ENCODE peak calls at places on chromosome 7, in four cellular contexts. A is nephron progenitor cell, C is IMR-90, E is ovary. K is an unnamed sample.

GRCh38 chr7:138417840-138418239 is 42.2 kb upstream of the TRIM24 start:
- DNase-seq in C (no peak), A (no peak), E (no peak), K (no peak)

GRCh38 chr7:88350118-88350517 is 43.4 kb upstream of the STEAP4 start:
- DNase-seq in A (no peak), E (no peak), C (no peak), K (no peak)

GRCh38 chr7:138980575-138981285 is 459 bp downstream of the KIAA1549 start:
- DNase-seq in C (no peak), A (peak), E (no peak), K (no peak)

GRCh38 chr7:29406366-29406765 is 157.3 kb upstream of the PRR15 start:
- DNase-seq in E (no peak), A (no peak), C (no peak), K (no peak)

GRCh38 chr7:78038465-78039080 is 240.0 kb downstream of the PHTF2 start:
- DNase-seq in E (no peak), A (no peak), C (no peak), K (no peak)

GRCh38 chr7:90067171-90067570 is 87.1 kb upstream of the STEAP1 start:
- DNase-seq in A (no peak), C (no peak), E (no peak), K (no peak)

GRCh38 chr7:99525713-99526440 is 21.4 kb downstream of the ZKSCAN5 start:
- DNase-seq in A (no peak), C (no peak), E (no peak), K (peak)

GRCh38 chr7:44072364-44073231 is 7.2 kb upstream of the PGAM2 start:
- DNase-seq in A (peak), C (peak), E (peak), K (peak)

GRCh38 chr7:46391215-46391614 is 470.1 kb upstream of the IGFBP3 start:
- DNase-seq in E (no peak), C (peak), A (peak), K (no peak)

GRCh38 chr7:103658055-103659010 is 212.3 kb upstream of the SLC26A5 start:
- DNase-seq in E (no peak), C (peak), A (no peak), K (no peak)

GRCh38 chr7:94129443-94130140 is 125.4 kb upstream of the BET1 start:
- DNase-seq in C (peak), E (no peak), A (no peak), K (no peak)

GRCh38 chr7:80147543-80148376 is 13.1 kb downstream of the GNAI1 start:
- DNase-seq in A (no peak), C (peak), E (no peak), K (no peak)

GRCh38 chr7:158993591-158993990 is 137.2 kb downstream of the DYNC2I1 start:
- DNase-seq in E (no peak), C (no peak), A (no peak), K (no peak)

GRCh38 chr7:70619130-70619529 is 512.8 kb upstream of the GALNT17 start:
- DNase-seq in A (no peak), E (no peak), C (no peak), K (no peak)

GRCh38 chr7:118026791-118027190 is 153.6 kb upstream of the CTTNBP2 start:
- DNase-seq in E (no peak), A (no peak), C (no peak), K (no peak)

GRCh38 chr7:118029881-118030422 is 154.0 kb upstream of the LSM8 start:
- DNase-seq in E (no peak), C (no peak), A (no peak), K (no peak)
- TF ChIP-seq CTCF in E (no peak), C (no peak), A (no peak), K (no peak)

GRCh38 chr7:8212638-8213037 is 49.3 kb downstream of the ICA1 start:
- DNase-seq in C (no peak), A (no peak), E (no peak), K (no peak)
- TF ChIP-seq CTCF in C (no peak), A (no peak), E (no peak), K (no peak)

GRCh38 chr7:96169439-96169838 is 152.5 kb downstream of the SLC25A13 start:
- DNase-seq in C (no peak), A (no peak), E (no peak), K (no peak)
- TF ChIP-seq CTCF in C (no peak), A (no peak), E (no peak), K (no peak)

DNA sequence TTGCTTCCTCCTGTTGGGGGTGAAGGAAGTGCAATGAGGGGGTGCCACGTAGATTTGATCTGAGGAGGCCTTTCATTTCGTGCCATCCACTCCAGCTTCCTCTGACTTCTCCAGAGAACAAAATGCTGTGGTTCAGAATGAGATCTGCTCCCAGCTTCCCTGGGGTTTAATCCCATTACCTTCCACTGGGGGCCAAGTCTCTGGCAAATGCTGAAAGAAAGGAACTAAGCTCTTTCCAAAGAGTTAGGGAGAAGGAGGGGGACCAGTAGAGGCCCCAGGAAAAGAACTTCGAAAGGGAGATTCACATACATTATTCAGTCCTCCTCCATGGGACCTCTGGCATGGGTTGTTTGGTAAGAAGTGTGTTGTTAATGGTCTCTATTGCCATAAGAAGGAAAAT is 727.0 kb downstream of the TYW1 start:
- DNase-seq in A (no peak), C (no peak), E (no peak), K (no peak)
- TF ChIP-seq CTCF in A (no peak), C (no peak), E (no peak), K (no peak)

DNA sequence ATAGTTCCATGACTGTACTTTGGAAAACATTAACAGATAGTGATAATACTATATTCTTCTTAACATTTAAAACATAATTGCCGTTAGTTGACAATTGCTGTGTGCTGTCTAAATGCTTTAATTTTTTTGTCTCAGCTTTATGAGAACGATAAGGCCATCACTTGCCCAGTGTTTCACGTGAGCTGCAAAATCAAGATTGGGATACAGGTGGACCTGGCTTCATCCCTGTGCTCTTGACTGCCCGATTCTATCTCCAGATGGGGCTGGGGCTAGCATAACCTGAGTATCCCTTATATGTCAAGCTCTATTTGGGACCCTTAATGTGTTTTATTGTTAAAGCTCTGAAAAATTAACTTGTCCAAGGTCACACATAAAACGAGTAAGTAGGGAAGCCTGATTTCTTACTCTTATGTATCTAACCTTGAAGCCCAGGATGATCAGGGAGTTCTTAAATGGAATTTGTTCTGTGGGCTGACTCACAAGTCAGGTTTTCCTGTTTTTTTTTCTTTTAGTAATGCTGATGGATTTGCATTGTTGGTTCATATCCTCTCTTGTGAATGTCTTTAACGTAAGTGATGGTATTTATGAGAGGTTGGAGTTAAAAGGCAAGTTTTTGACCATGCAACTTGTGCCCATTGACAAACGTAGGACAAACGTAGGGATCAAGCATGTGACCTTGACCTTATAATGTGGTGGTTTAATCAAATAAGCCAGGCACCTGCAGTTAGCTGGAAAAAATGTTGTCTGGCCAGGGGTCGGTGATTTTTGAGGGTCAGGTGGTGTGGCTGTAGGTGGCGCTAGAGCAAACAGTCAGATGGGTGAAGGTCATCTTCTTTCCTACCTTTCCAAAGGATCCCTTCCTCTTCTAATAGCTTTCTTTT is 3.6 kb downstream of the PRKAR2B start:
- DNase-seq in E (no peak), A (no peak), C (peak), K (no peak)
- TF ChIP-seq CTCF in E (no peak), A (peak), C (no peak), K (peak)

GRCh38 chr7:130566168-130566897 is 74.4 kb downstream of the MEST start:
- DNase-seq in A (no peak), C (peak), E (no peak), K (no peak)

GRCh38 chr7:130559184-130559583 is 67.3 kb downstream of the MEST start:
- DNase-seq in A (no peak), E (no peak), C (no peak), K (no peak)

GRCh38 chr7:130566898-130567280 is 75.0 kb downstream of the MEST start:
- DNase-seq in C (no peak), E (no peak), A (no peak), K (no peak)

DNA sequence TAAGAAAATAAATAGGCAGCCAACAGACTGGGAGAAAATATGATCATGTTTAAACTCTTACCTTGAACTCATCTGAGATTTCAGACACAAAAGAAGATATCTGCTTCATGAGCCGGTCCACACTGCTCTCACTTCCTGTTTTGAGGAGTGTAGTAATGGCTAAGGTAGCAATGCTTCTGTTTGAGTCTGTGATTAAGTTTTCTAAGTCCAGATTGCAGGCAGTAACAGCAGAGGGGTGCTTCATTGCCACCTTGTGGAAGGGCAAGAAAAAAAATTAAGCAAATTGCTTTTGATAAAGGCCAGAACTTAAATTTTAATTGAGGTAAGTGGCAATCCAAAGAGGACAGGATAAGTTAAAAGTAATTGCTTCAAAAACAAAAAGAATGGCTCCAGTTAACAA is 69.1 kb downstream of the MEST start:
- DNase-seq in C (peak), E (no peak), A (no peak), K (peak)
- TF ChIP-seq CTCF in C (peak), E (no peak), A (no peak), K (peak)

GRCh38 chr7:108592633-108593277 is 23.1 kb downstream of the DNAJB9 start:
- DNase-seq in E (no peak), C (no peak), A (peak), K (no peak)
- TF ChIP-seq CTCF in E (no peak), C (peak), A (no peak), K (no peak)

K was measured in NB4.